ENCODE peak calls at places on chromosomes 16 and 17, in seven cellular contexts. Y is SK-N-SH, V is K562, I is HCT116, Q is HepG2, U is H1, O is GM12878. G is an unnamed sample.

GRCh38 chr16:3115561-3115960 is 3.2 kb downstream of the ZNF205 start:
- DNase-seq in V (no peak), O (no peak), U (no peak), Q (no peak), Y (peak; percentile 34), I (no peak), G (no peak)

GRCh38 chr16:49457196-49457595 is 83.6 kb downstream of the C16orf78 start:
- DNase-seq in Q (no peak), Y (no peak), O (no peak), V (no peak), U (no peak), I (no peak), G (no peak)

GRCh38 chr17:1830288-1830687 is 483 bp downstream of the RPA1 start:
- DNase-seq in V (peak; percentile 31), I (no peak), U (no peak), O (no peak), Y (peak; percentile 27), Q (peak; percentile 8), G (no peak)

GRCh38 chr17:20281860-20282259 is 185.5 kb downstream of the LGALS9B start:
- DNase-seq in Q (no peak), V (no peak), O (no peak), U (no peak), Y (no peak), I (no peak), G (peak; percentile 12)

GRCh38 chr16:12358898-12359297 is 382.4 kb downstream of the SNX29 start:
- DNase-seq in I (no peak), O (no peak), V (no peak), Q (no peak), Y (no peak), U (no peak), G (no peak)

GRCh38 chr16:71723537-71724319 is 773 bp downstream of the PHLPP2 start:
- DNase-seq in I (peak; percentile 47), Q (peak; percentile 49), U (peak; percentile 17), V (peak; percentile 83), O (no peak), Y (peak; percentile 97), G (peak; percentile 84)

GRCh38 chr16:57533618-57534336 is 2.6 kb downstream of the CCDC102A start:
- DNase-seq in U (no peak), I (no peak), O (no peak), Y (peak; percentile 66), Q (no peak), V (no peak), G (no peak)

GRCh38 chr17:83092931-83093330 is 13.5 kb downstream of the METRNL start:
- DNase-seq in V (no peak), I (no peak), U (no peak), Y (no peak), O (no peak), Q (no peak), G (no peak)

GRCh38 chr16:5041604-5042133 is 7.9 kb upstream of the NAGPA start:
- DNase-seq in I (peak; percentile 58), Q (no peak), U (no peak), Y (no peak), V (no peak), O (peak; percentile 41), G (no peak)

GRCh38 chr16:87143661-87144121 is 173.5 kb downstream of the C16orf95 start:
- DNase-seq in O (no peak), U (no peak), Y (no peak), I (no peak), Q (no peak), V (no peak), G (no peak)

GRCh38 chr17:55242481-55242880 is 22.3 kb upstream of the HLF start:
- DNase-seq in U (no peak), Q (no peak), Y (no peak), V (no peak), O (no peak), I (no peak), G (no peak)

GRCh38 chr16:50360779-50361178 is 8.0 kb downstream of the BRD7 start:
- DNase-seq in U (no peak), I (no peak), V (no peak), Y (no peak), O (no peak), Q (no peak), G (no peak)

GRCh38 chr17:16887523-16888095 is 84.3 kb downstream of the TNFRSF13B start:
- DNase-seq in Q (no peak), V (no peak), O (no peak), I (no peak), Y (no peak), U (no peak), G (no peak)

GRCh38 chr16:68776821-68777485 is 39.9 kb downstream of the CDH1 start:
- DNase-seq in Y (no peak), U (no peak), V (no peak), Q (no peak), I (no peak), O (peak; percentile 92), G (no peak)

GRCh38 chr17:50518265-50519023 is 10.2 kb downstream of the MYCBPAP start:
- DNase-seq in Q (peak; percentile 68), Y (no peak), O (no peak), U (no peak), I (no peak), V (no peak), G (no peak)

GRCh38 chr17:14604920-14605599 is 304.2 kb downstream of the HS3ST3B1 start:
- DNase-seq in Y (no peak), Q (no peak), V (no peak), I (no peak), O (no peak), U (no peak), G (no peak)

GRCh38 chr17:47400333-47400732 is 76.6 kb downstream of the EFCAB13 start:
- DNase-seq in V (no peak), Q (no peak), O (no peak), Y (no peak), I (no peak), U (no peak), G (no peak)

GRCh38 chr17:40602445-40603443 is 37.5 kb upstream of the CCR7 start:
- DNase-seq in I (no peak), V (no peak), O (peak; percentile 84), Y (no peak), U (no peak), Q (no peak), G (no peak)

GRCh38 chr16:88473666-88474534 is 20.8 kb downstream of the ZFPM1 start:
- DNase-seq in Y (no peak), Q (no peak), O (no peak), V (peak; percentile 90), U (no peak), I (no peak), G (no peak)

GRCh38 chr17:33124871-33125551 is 133.4 kb downstream of the SPACA3 start:
- DNase-seq in O (no peak), Q (no peak), Y (no peak), I (no peak), U (no peak), V (no peak), G (no peak)

GRCh38 chr17:18185391-18185790 is 1.8 kb downstream of the ALKBH5 start:
- DNase-seq in O (no peak), V (no peak), I (no peak), Y (no peak), Q (no peak), U (no peak), G (no peak)

GRCh38 chr16:73361061-73361460 is 313.1 kb upstream of the ZFHX3 start:
- DNase-seq in V (no peak), I (no peak), U (no peak), Y (no peak), O (no peak), Q (no peak), G (no peak)

GRCh38 chr16:73354426-73354825 is 306.5 kb upstream of the ZFHX3 start:
- DNase-seq in O (no peak), I (no peak), V (no peak), U (no peak), Y (no peak), Q (no peak), G (no peak)

GRCh38 chr16:73350707-73351452 is 303.0 kb upstream of the ZFHX3 start:
- DNase-seq in O (no peak), I (no peak), U (no peak), V (no peak), Y (peak; percentile 21), Q (no peak), G (no peak)

GRCh38 chr16:73356401-73357079 is 308.6 kb upstream of the ZFHX3 start:
- DNase-seq in U (no peak), V (no peak), Q (no peak), Y (no peak), O (no peak), I (no peak), G (no peak)
- TF ChIP-seq JUND in U (no peak), V (no peak), Q (no peak), Y (no peak), O (no peak), I (no peak), G (no peak)

GRCh38 chr16:54193013-54193655 is 93.5 kb downstream of the IRX3 start:
- DNase-seq in Q (no peak), I (no peak), O (no peak), V (no peak), Y (no peak), U (no peak), G (no peak)
- TF ChIP-seq JUND in Q (no peak), I (no peak), O (no peak), V (no peak), Y (no peak), U (no peak), G (no peak)

GRCh38 chr16:77977336-77977735 is 45.0 kb upstream of the CLEC3A start:
- DNase-seq in O (no peak), U (no peak), V (no peak), I (no peak), Y (no peak), Q (no peak), G (no peak)
- TF ChIP-seq JUND in O (no peak), U (no peak), V (no peak), I (no peak), Y (no peak), Q (no peak), G (no peak)

GRCh38 chr16:30121741-30122620 is 1.0 kb downstream of the MAPK3 start:
- DNase-seq in Y (peak; percentile 43), I (no peak), U (no peak), O (no peak), V (no peak), Q (no peak), G (no peak)
- TF ChIP-seq JUND in Y (no peak), I (no peak), U (no peak), O (no peak), V (no peak), Q (no peak), G (no peak)

DNA sequence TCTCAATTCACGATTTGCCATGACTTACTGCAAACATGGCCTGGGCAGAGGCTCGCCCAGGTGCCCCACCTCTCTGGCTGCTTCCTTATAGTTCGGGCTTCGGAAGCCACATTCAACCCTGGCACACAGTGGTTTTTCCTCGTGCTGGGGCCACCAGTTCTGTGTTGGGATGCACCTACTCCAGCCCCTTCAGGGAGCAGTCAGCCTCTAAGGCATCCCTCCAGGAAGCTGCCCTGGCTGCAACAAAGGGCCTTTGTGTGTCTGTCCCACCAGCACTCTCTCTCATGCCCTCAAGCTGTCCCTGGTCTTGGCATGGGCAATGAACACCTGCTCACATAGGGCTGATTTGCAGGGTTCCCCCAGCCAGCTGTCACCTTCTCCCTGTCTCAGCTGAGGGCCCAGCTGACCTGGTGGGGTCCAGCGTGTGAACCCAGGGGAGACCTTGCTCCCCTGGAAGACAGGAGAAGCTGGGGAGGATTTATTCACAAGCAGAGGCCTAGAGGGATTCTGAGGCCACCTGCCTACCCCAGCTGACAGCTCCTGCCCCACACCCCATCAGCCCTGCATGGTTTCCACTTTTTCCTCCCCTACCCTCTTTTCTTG is 804 bp upstream of the NOXO1 start:
- DNase-seq in V (no peak), U (no peak), I (no peak), Q (peak; percentile 41), Y (no peak), O (no peak), G (no peak)
- TF ChIP-seq JUND in V (no peak), U (no peak), I (no peak), Q (no peak), Y (no peak), O (no peak), G (no peak)

G was measured in T47D.